ENCODE peak calls at places on chromosome 1, in nine cellular contexts. Z, R, N, B, V, Q, L, K and U are unnamed samples.

GRCh38 chr1:147336290-147336689 is 93.8 kb downstream of the CHD1L start:
- DNase-seq in Q (no peak), L (no peak), Z (no peak), B (no peak), N (no peak), R (peak), V (no peak), K (no peak), U (no peak)

GRCh38 chr1:154290921-154291320 is 18.5 kb downstream of the HAX1 start:
- DNase-seq in N (no peak), B (no peak), R (no peak), K (no peak), Q (no peak), L (no peak), V (no peak), Z (no peak), U (no peak)

GRCh38 chr1:33130297-33130696 is 49.3 kb downstream of the AZIN2 start:
- DNase-seq in B (no peak), L (no peak), Q (no peak), V (peak), Z (peak), R (no peak), K (no peak), N (no peak), U (no peak)

GRCh38 chr1:22529901-22530621 is 33.2 kb upstream of the EPHA8 start:
- DNase-seq in Q (peak), Z (no peak), L (no peak), B (no peak), K (no peak), V (peak), R (peak), N (no peak), U (peak)

GRCh38 chr1:2378956-2379732 is 12.2 kb downstream of the MORN1 start:
- DNase-seq in Z (no peak), N (no peak), B (no peak), L (no peak), Q (no peak), V (no peak), K (no peak), R (no peak), U (peak)

GRCh38 chr1:24725209-24725651 is 20.0 kb upstream of the CLIC4 start:
- DNase-seq in R (peak), N (no peak), Z (peak), Q (peak), K (no peak), V (no peak), L (peak), B (peak), U (peak)

GRCh38 chr1:30900931-30901560 is 7.5 kb downstream of the SDC3 start:
- DNase-seq in Z (no peak), V (no peak), R (no peak), B (no peak), L (no peak), K (no peak), N (no peak), Q (no peak), U (peak)

GRCh38 chr1:230568008-230568407 is 74.3 kb upstream of the COG2 start:
- DNase-seq in Q (peak), L (no peak), V (no peak), B (peak), Z (peak), K (peak), N (no peak), R (peak), U (peak)

GRCh38 chr1:200895801-200896570 is 1.3 kb downstream of the INAVA start:
- DNase-seq in L (no peak), N (no peak), Q (no peak), B (peak), K (no peak), Z (no peak), V (no peak), R (no peak), U (no peak)

GRCh38 chr1:56180806-56181205 is 398.6 kb downstream of the PLPP3 start:
- DNase-seq in Q (no peak), V (peak), L (no peak), N (peak), R (no peak), Z (peak), K (no peak), B (no peak), U (no peak)

GRCh38 chr1:107782192-107782845 is 182.7 kb downstream of the VAV3 start:
- DNase-seq in V (peak), B (peak), Z (peak), K (peak), N (peak), R (peak), L (no peak), Q (no peak), U (peak)

GRCh38 chr1:222424826-222425225 is 123.1 kb downstream of the HHIPL2 start:
- DNase-seq in Q (no peak), R (no peak), V (no peak), K (no peak), L (no peak), Z (no peak), B (no peak), N (no peak), U (no peak)

GRCh38 chr1:55718758-55719671 is 503.9 kb upstream of the USP24 start:
- DNase-seq in Z (peak), B (peak), L (peak), N (no peak), Q (peak), K (no peak), R (peak), V (peak), U (peak)

GRCh38 chr1:48109390-48110009 is 112.3 kb upstream of the TRABD2B start:
- DNase-seq in B (peak), Z (peak), Q (no peak), V (peak), K (peak), N (peak), R (peak), L (no peak), U (no peak)

GRCh38 chr1:7341145-7341900 is 429.8 kb upstream of the VAMP3 start:
- DNase-seq in L (no peak), N (no peak), Z (peak), V (peak), K (no peak), R (no peak), Q (no peak), B (no peak), U (no peak)

GRCh38 chr1:233242827-233243483 is 52.6 kb downstream of the PCNX2 start:
- DNase-seq in R (no peak), Z (no peak), V (no peak), L (no peak), B (no peak), K (no peak), Q (no peak), N (no peak), U (no peak)

GRCh38 chr1:93871356-93871755 is 7.7 kb downstream of the DNTTIP2 start:
- DNase-seq in Q (no peak), N (no peak), L (no peak), B (no peak), Z (no peak), V (no peak), K (no peak), R (no peak), U (no peak)

GRCh38 chr1:214569357-214570004 is 18.1 kb upstream of the PTPN14 start:
- DNase-seq in Q (no peak), L (no peak), N (no peak), V (peak), K (no peak), R (no peak), B (peak), Z (peak), U (no peak)

GRCh38 chr1:206490643-206491421 is 16.5 kb upstream of the RASSF5 start:
- DNase-seq in Z (peak), R (no peak), N (no peak), Q (no peak), B (no peak), L (no peak), V (peak), K (no peak), U (peak)

GRCh38 chr1:201731592-201731991 is 97.4 kb upstream of the IPO9 start:
- DNase-seq in N (no peak), B (no peak), Q (no peak), L (no peak), R (no peak), K (no peak), Z (no peak), V (no peak), U (no peak)

GRCh38 chr1:161132410-161133219 is at the start of gene DEDD:
- DNase-seq in L (peak), B (peak), Z (peak), N (peak), V (peak), R (peak), K (peak), Q (peak), U (peak)

GRCh38 chr1:921011-921837 is 2.5 kb upstream of the SAMD11 start:
- DNase-seq in V (peak), R (peak), Z (peak), K (peak), Q (peak), B (peak), N (peak), L (peak), U (peak)
- TF ChIP-seq CTCF in V (peak), R (peak), Z (peak), K (peak), Q (peak), B (peak), N (peak), L (no peak), U (peak)

GRCh38 chr1:53460666-53461328 is 1.6 kb downstream of the DMRTB1 start:
- DNase-seq in V (no peak), B (no peak), Z (no peak), R (no peak), K (no peak), N (no peak), Q (no peak), L (no peak), U (no peak)
- H2AFZ ChIP-seq in V (no peak), B (no peak), Z (no peak), R (peak), K (no peak), N (no peak), Q (no peak), L (peak), U (no peak)

DNA sequence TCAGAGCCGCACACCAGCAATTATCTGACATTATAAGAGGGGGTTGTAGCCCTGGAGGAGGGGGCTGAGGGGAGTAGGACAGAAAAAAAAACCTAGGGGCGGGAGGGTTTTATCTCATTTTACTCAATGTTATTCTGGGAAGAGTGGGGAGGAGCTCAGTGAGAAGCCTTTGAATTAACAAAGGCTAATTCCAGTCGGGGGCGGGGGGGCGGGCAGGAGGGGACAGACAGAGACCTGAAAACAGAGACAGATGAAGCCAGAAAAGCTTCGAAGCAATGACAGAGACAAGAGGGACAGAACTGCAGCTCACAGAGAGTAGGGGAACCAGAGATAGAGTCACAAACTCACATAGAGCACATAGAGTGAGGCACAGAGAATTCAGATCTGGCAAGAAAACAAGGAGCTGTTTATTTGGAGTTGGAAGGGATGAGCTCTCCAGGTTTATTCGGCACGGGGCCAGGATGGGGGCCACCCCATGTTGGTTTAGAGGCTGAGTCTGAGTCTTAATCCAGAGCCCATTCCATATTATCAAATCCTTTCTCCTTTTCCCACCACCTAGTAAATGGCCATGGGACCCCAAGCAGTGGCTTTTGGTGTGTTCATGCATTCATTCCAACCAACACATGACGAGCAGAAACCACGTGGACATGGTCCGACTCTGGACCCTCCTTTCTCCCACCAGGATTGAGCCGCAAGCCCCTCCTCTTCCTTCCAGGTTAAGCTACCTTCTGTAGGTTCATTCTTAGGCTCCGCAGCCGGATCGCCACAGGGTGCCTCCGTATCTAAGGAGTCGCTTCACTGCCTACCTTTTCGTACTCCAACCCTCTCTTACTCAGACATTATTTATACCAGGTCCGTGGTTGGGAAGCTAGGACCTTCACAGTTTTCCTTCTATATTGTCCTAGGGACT is 63.4 kb downstream of the RHBG start:
- DNase-seq in N (no peak), R (peak), K (no peak), V (no peak), Z (no peak), L (no peak), B (no peak), Q (peak), U (peak)
- TF ChIP-seq CTCF in N (no peak), R (no peak), K (no peak), V (no peak), Z (no peak), L (no peak), B (no peak), Q (no peak), U (no peak)

DNA sequence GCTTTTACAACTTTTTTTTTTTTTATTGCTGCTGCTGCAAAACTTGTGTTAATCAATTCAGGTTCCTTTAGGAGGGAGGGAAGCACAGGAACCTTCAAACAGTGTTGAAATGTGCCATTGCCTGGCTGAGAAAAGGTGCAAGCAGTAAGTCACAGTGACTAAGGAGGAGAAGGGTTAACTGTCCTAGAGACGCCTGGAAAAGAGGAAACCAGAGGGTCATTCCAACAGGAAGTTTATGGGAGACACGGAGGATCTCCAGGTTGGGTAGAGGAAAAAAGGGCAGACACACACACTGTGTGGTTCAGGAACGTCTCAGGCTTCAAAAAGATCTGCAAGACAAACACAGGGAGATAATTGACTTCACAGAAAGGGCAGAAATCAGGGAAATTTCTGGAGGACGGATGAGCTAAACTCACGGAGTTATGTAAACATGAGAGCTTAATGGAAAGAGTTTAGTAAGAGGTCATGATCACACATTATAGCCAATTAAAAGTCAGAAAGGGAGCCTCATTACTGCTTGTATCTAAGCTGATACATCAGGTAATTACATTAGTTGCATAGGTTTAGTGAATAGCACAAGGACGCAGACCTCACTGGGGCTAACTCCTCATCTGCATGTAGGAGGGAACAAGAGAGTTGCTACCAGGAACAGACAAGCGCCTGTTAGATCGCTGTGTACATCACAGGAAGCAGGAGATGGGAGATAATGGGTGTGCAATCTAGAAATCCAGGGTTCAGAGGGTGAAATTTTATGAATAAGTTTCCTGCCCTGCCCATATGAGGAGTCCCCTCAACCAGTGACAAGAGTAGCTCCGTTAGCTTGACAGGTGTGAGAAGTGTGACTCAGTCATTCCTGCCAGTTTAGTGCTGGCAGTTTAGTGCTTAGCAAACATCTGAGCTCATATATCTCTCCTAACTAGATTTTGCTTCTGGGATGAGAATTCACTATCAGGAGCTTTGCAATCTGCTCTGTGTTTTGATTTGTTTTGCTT is 96.6 kb upstream of the TNR start:
- DNase-seq in Z (no peak), Q (no peak), B (peak), R (no peak), K (no peak), L (no peak), V (no peak), N (no peak), U (no peak)
- H2AFZ ChIP-seq in Z (peak), Q (no peak), B (no peak), R (peak), K (no peak), L (peak), V (no peak), N (no peak), U (no peak)

GRCh38 chr1:199639453-199639852 is 388.1 kb upstream of the NR5A2 start:
- DNase-seq in L (no peak), V (no peak), K (no peak), N (no peak), R (no peak), Q (no peak), Z (no peak), B (no peak), U (no peak)
- TF ChIP-seq CTCF in L (no peak), V (no peak), K (no peak), N (no peak), R (no peak), Q (no peak), Z (no peak), B (no peak), U (no peak)

DNA sequence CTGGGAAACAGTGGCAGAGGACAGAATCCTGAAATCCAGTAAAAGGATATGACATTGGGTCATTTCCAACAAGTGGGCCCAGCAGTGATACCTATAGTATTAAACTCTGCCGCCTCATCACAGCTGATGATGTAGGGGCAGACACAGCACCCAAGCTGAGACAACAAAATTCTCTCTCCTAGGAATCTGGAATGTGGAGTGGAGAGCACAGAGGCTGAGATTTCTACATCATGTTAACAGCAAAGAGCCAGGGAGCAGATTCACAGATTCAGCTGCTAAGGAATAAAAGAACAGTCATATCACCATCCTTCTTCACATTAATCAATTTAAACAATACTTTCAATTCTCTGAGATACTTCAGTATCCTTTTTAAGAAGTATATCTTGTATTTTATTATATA is 61.9 kb downstream of the CRP start:
- DNase-seq in R (no peak), Z (no peak), Q (no peak), L (no peak), N (no peak), V (no peak), B (no peak), K (no peak), U (no peak)
- H2AFZ ChIP-seq in R (peak), Z (no peak), Q (no peak), L (no peak), N (no peak), V (no peak), B (no peak), K (no peak), U (peak)

GRCh38 chr1:54283997-54284385 is 84.0 kb downstream of the MRPL37 start:
- DNase-seq in K (no peak), L (no peak), Q (no peak), V (no peak), N (no peak), Z (no peak), B (no peak), R (no peak), U (no peak)
- TF ChIP-seq CTCF in K (no peak), L (no peak), Q (no peak), V (no peak), N (no peak), Z (no peak), B (no peak), R (no peak), U (no peak)